ENCODE peak calls at places on chromosomes 4 and X, in nine cellular contexts. L is tibial nerve, O is fibroblast of pulmonary artery, X is heart right ventricle, M is epithelial cell of esophagus, V is ovary, F is astrocyte, Y is mammary epithelial cell, K is HL-60. N is an unnamed sample.

GRCh38 chr4:11730545-11730944 is 301.9 kb upstream of the HS3ST1 start:
- DNase-seq in O (no peak), K (no peak), F (no peak), L (no peak), M (no peak), V (no peak), Y (no peak), X (no peak), N (no peak)

GRCh38 chr4:7330031-7330596 is 104.6 kb downstream of the PSAPL1 start:
- DNase-seq in K (no peak), M (no peak), L (no peak), F (no peak), Y (no peak), X (no peak), O (no peak), V (no peak), N (no peak)

GRCh38 chrX:97310373-97310772 is 426.7 kb downstream of the RPA4 start:
- DNase-seq in V (no peak), Y (peak; percentile 18), M (peak; percentile 55), F (peak; percentile 20), X (no peak), K (no peak), L (no peak), O (peak; percentile 13), N (no peak)

GRCh38 chrX:39253551-39253950 is 452.3 kb downstream of the MID1IP1 start:
- DNase-seq in K (no peak), M (peak; percentile 69), O (no peak), L (no peak), F (peak; percentile 20), Y (peak; percentile 63), X (no peak), V (no peak), N (no peak)

GRCh38 chrX:68681443-68681941 is 34.0 kb downstream of the STARD8 start:
- DNase-seq in K (no peak), V (no peak), O (peak; percentile 64), L (no peak), M (no peak), X (no peak), F (peak; percentile 79), Y (peak; percentile 9), N (no peak)

GRCh38 chr4:74098628-74098995 is 383 bp downstream of the CXCL2 start:
- DNase-seq in O (peak; percentile 63), Y (no peak), M (no peak), K (no peak), F (no peak), V (peak; percentile 25), L (no peak), X (peak; percentile 5), N (no peak)

GRCh38 chr4:76987153-76987562 is 37.6 kb downstream of the SEPTIN11 start:
- DNase-seq in F (peak; percentile 99), V (peak; percentile 38), K (no peak), L (no peak), M (no peak), X (peak; percentile 28), Y (no peak), O (peak; percentile 95), N (no peak)

GRCh38 chrX:65933085-65933589 is 106.7 kb downstream of the VSIG4 start:
- DNase-seq in O (no peak), X (no peak), F (no peak), L (no peak), M (peak; percentile 60), K (no peak), V (no peak), Y (peak; percentile 34), N (no peak)

GRCh38 chrX:24718771-24719170 is 25.1 kb downstream of the POLA1 start:
- DNase-seq in M (no peak), K (no peak), L (no peak), F (no peak), X (no peak), Y (no peak), V (no peak), O (no peak), N (no peak)

GRCh38 chrX:103530540-103530939 is 11.3 kb upstream of the RAB40A start:
- DNase-seq in Y (no peak), M (no peak), X (no peak), O (no peak), L (no peak), K (no peak), F (no peak), V (no peak), N (no peak)

GRCh38 chr4:125705681-125706080 is 390.9 kb downstream of the FAT4 start:
- DNase-seq in F (no peak), M (no peak), L (no peak), O (no peak), Y (no peak), X (no peak), K (no peak), V (no peak), N (no peak)

GRCh38 chr4:25439913-25440477 is 62.9 kb downstream of the ANAPC4 start:
- DNase-seq in F (peak; percentile 40), V (peak; percentile 48), L (peak; percentile 32), X (peak; percentile 61), K (peak; percentile 40), O (peak; percentile 85), Y (peak; percentile 41), M (peak; percentile 77), N (peak; percentile 80)

GRCh38 chr4:75708218-75708691 is 16.1 kb upstream of the USO1 start:
- DNase-seq in V (no peak), M (no peak), Y (no peak), X (no peak), K (no peak), O (no peak), L (no peak), F (no peak), N (peak; percentile 34)

GRCh38 chrX:17744896-17745523 is 7.7 kb downstream of the SCML1 start:
- DNase-seq in X (no peak), V (no peak), F (no peak), L (no peak), Y (no peak), K (no peak), O (no peak), M (peak; percentile 10), N (no peak)

GRCh38 chr4:80081566-80081965 is 8.5 kb upstream of the ANTXR2 start:
- DNase-seq in F (no peak), O (no peak), Y (peak; percentile 72), K (no peak), V (no peak), X (no peak), L (no peak), M (peak; percentile 91), N (no peak)

GRCh38 chrX:103343105-103343504 is 13.1 kb downstream of the TCEAL7 start:
- DNase-seq in L (peak; percentile 17), V (peak; percentile 77), X (peak; percentile 35), F (no peak), Y (peak; percentile 28), O (peak; percentile 68), K (no peak), M (peak; percentile 48), N (peak; percentile 29)

GRCh38 chr4:47838445-47838844 is 578 bp upstream of the CORIN start:
- DNase-seq in K (no peak), Y (no peak), V (no peak), X (no peak), O (no peak), F (no peak), L (no peak), M (peak; percentile 17), N (no peak)

DNA sequence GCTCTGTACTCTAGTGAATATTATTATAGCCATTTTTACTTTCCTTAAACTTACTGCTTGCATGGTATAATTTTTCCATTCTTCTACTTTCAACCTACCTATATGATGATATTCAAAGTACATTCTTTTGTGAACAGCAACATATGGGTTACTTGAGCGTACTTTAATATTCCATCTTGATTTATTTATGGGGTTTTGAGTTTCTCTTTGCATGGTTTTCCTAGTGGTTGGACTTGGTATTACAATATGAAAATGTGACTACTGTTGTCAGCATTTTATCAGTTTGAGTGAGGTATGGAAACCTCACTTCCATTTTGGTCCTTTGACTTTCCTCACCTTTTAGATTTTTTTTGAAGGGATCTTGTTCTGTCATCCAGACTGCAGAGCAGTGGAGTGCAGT is 35.9 kb downstream of the ADGRG4 start:
- DNase-seq in K (no peak), O (no peak), F (no peak), Y (no peak), X (no peak), L (no peak), M (no peak), V (no peak), N (no peak)
- TF ChIP-seq CTCF in K (no peak), O (peak; percentile 33), F (peak; percentile 16), Y (peak; percentile 45), X (no peak), L (no peak), M (no peak), V (no peak), N (no peak)

GRCh38 chr4:162461952-162462351 is 298.2 kb upstream of the FSTL5 start:
- DNase-seq in Y (no peak), X (no peak), V (no peak), K (no peak), F (no peak), O (no peak), M (peak; percentile 22), L (no peak), N (no peak)
- TF ChIP-seq CTCF in Y (peak; percentile 36), X (peak; percentile 60), V (no peak), K (no peak), F (peak; percentile 17), O (no peak), M (peak; percentile 18), L (no peak), N (no peak)

DNA sequence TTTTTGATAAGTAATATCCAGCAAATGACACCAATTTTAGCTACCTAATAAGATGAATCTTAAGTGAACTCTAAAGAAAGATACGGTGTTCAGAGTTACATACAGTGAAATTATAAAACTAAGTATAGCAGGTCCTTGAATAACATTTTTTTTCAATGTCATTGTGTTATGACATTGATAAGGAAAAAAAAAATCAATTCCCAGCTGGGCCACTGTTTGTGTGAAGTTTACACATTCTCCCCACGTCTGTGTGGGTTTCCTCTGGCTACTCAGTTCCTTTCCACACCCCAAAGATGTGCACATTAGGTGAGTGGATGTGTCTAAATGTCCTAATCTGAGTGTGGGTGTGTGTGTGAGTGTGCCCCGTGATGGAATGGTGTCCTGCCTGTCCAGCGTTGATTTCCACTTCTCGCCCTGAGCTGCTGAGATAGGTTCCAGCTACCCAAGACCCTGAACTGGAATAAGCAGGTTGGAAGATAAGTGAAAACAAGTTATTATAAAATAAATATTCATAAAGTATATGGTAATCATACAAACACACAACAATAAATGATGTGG is 31.2 kb upstream of the PPM1K start:
- DNase-seq in M (no peak), F (no peak), Y (no peak), X (no peak), O (no peak), L (no peak), K (no peak), V (no peak), N (no peak)
- TF ChIP-seq CTCF in M (no peak), F (no peak), Y (no peak), X (no peak), O (no peak), L (no peak), K (no peak), V (no peak), N (no peak)

GRCh38 chrX:70402721-70403120 is 20.4 kb upstream of the GDPD2 start:
- DNase-seq in M (peak; percentile 72), Y (peak; percentile 41), X (no peak), V (no peak), L (no peak), O (no peak), F (no peak), K (no peak), N (no peak)

DNA sequence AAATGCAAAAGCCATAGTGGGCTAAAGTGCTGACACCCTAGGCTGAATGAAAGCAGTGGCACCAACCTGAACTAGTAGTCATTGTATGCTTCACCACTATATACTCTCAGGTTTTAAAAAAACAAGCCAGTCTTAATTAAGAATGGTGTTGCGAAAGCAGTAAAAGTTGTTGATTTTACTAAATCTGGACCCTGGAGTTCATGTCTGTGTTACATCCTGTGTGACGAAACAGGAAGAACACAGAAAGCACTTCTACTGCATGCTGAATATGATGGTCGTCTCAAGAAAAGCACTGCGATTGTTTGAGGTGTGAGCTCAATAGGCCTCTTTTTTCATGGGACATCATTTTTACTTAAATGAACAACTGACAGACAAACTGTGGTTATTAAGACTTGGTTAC is 24.2 kb upstream of the GDPD2 start:
- DNase-seq in V (no peak), O (peak; percentile 35), M (peak; percentile 27), F (no peak), X (no peak), Y (no peak), L (no peak), K (no peak), N (no peak)
- TF ChIP-seq CTCF in V (no peak), O (no peak), M (no peak), F (no peak), X (no peak), Y (no peak), L (no peak), K (no peak), N (no peak)